ENCODE peak calls at places on chromosomes 7 and 10, in ten cellular contexts. F, P, S, X, Q, C, K, I, U and D are unnamed samples.

GRCh38 chr7:100612730-100613446 is 548 bp downstream of the MOSPD3 start:
- DNase-seq in X (no peak), Q (no peak), K (no peak), I (peak), U (no peak), C (peak), P (no peak), F (peak), S (no peak), D (no peak)

GRCh38 chr10:60714242-60714641 is 64.0 kb upstream of the CDK1 start:
- DNase-seq in S (no peak), F (no peak), I (peak), C (no peak), X (no peak), P (no peak), Q (no peak), K (no peak), U (no peak), D (no peak)

GRCh38 chr10:119422685-119423509 is 119.6 kb downstream of the RGS10 start:
- DNase-seq in C (no peak), S (no peak), U (no peak), X (no peak), I (no peak), K (no peak), F (no peak), Q (no peak), P (no peak), D (no peak)

GRCh38 chr10:72702868-72703581 is 11.1 kb downstream of the MCU start:
- DNase-seq in C (peak), Q (no peak), P (no peak), I (no peak), F (no peak), U (no peak), S (peak), K (no peak), X (no peak), D (peak)

GRCh38 chr7:70632400-70632799 is 499.5 kb upstream of the GALNT17 start:
- DNase-seq in C (no peak), P (no peak), F (no peak), X (no peak), Q (no peak), U (no peak), I (no peak), K (no peak), S (no peak), D (no peak)

GRCh38 chr7:70586822-70587221 is 545.1 kb upstream of the GALNT17 start:
- DNase-seq in Q (no peak), K (no peak), C (no peak), X (no peak), S (no peak), P (no peak), I (no peak), F (no peak), U (no peak), D (no peak)

GRCh38 chr7:28533731-28534531 is 121.6 kb downstream of the CREB5 start:
- DNase-seq in S (no peak), P (no peak), C (no peak), I (peak), Q (no peak), X (peak), U (no peak), K (no peak), F (peak), D (peak)

GRCh38 chr7:64516451-64516850 is 46.4 kb downstream of the ZNF680 start:
- DNase-seq in X (no peak), C (no peak), P (no peak), Q (no peak), I (no peak), K (no peak), S (no peak), F (no peak), U (no peak), D (no peak)

GRCh38 chr7:28017372-28017771 is 163.2 kb downstream of the JAZF1 start:
- DNase-seq in S (peak), K (no peak), F (no peak), Q (no peak), U (no peak), C (no peak), I (no peak), P (no peak), X (peak), D (peak)

GRCh38 chr7:131848033-131848432 is 291.6 kb upstream of the PODXL start:
- DNase-seq in Q (no peak), S (no peak), C (no peak), P (no peak), U (no peak), I (no peak), F (no peak), X (no peak), K (no peak), D (no peak)

GRCh38 chr10:71745659-71746250 is 26.2 kb upstream of the C10orf105 start:
- DNase-seq in I (no peak), X (no peak), C (no peak), U (no peak), K (no peak), Q (no peak), F (no peak), P (no peak), S (no peak), D (no peak)

GRCh38 chr10:90674927-90675326 is 182.9 kb downstream of the HTR7 start:
- DNase-seq in X (peak), I (peak), F (peak), Q (no peak), C (no peak), K (no peak), P (no peak), U (no peak), S (no peak), D (peak)

GRCh38 chr7:24877790-24878311 is 102.1 kb downstream of the OSBPL3 start:
- DNase-seq in U (no peak), S (no peak), X (no peak), K (no peak), C (no peak), F (no peak), Q (no peak), I (peak), P (no peak), D (no peak)

GRCh38 chr7:131859162-131859821 is 302.9 kb upstream of the PODXL start:
- DNase-seq in Q (peak), F (peak), C (peak), K (peak), I (peak), P (peak), X (peak), S (peak), U (no peak), D (peak)

GRCh38 chr7:131010714-131011436 is 276.9 kb upstream of the KLF14 start:
- DNase-seq in K (no peak), C (peak), P (no peak), Q (no peak), X (no peak), I (no peak), S (no peak), U (no peak), F (no peak), D (peak)

GRCh38 chr7:20284398-20285143 is 46.1 kb upstream of the ITGB8 start:
- DNase-seq in S (no peak), U (no peak), X (no peak), I (no peak), F (no peak), C (no peak), K (no peak), P (no peak), Q (no peak), D (no peak)

GRCh38 chr7:149790146-149790548 is 16.8 kb upstream of the ZNF467 start:
- DNase-seq in S (no peak), U (no peak), I (no peak), X (peak), Q (peak), K (peak), F (no peak), P (no peak), C (no peak), D (peak)

GRCh38 chr7:111108526-111108925 is 17.6 kb downstream of the LRRN3 start:
- DNase-seq in C (no peak), I (no peak), U (no peak), S (no peak), F (no peak), P (peak), K (peak), X (peak), Q (no peak), D (peak)